ENCODE peak calls at places on chromosomes 2 and 18, in four cellular contexts. C is SK-N-SH, T is uterus, Y is testis. B is an unnamed sample.

GRCh38 chr2:237283136-237283928 is 130.6 kb downstream of the COL6A3 start:
- DNase-seq in T (no peak), C (no peak), Y (no peak), B (no peak)

GRCh38 chr2:177984739-177985138 is 87.8 kb downstream of the PDE11A start:
- DNase-seq in C (peak), T (no peak), Y (no peak), B (no peak)

GRCh38 chr2:148982282-148982681 is 56.2 kb upstream of the LYPD6B start:
- DNase-seq in T (no peak), C (no peak), Y (no peak), B (no peak)

GRCh38 chr2:32787207-32787606 is 159.4 kb downstream of the TTC27 start:
- DNase-seq in T (no peak), Y (no peak), C (no peak), B (no peak)

GRCh38 chr2:129744141-129744540 is 235.3 kb upstream of the RAB6C start:
- DNase-seq in Y (no peak), T (no peak), C (no peak), B (no peak)

GRCh38 chr2:205386109-205386508 is 296.2 kb upstream of the NRP2 start:
- DNase-seq in Y (no peak), T (no peak), C (peak), B (no peak)

GRCh38 chr2:124046332-124046731 is 21.2 kb downstream of the CNTNAP5 start:
- DNase-seq in C (no peak), T (no peak), Y (no peak), B (no peak)

GRCh38 chr2:128371648-128372345 is 53.1 kb upstream of the HS6ST1 start:
- DNase-seq in C (no peak), T (no peak), Y (no peak), B (no peak)

GRCh38 chr2:182668671-182669070 is 47.4 kb upstream of the DNAJC10 start:
- DNase-seq in C (no peak), Y (no peak), T (no peak), B (peak)

GRCh38 chr18:22471546-22472131 is 53.9 kb upstream of the CTAGE1 start:
- DNase-seq in T (no peak), Y (no peak), C (no peak), B (no peak)

GRCh38 chr2:105490204-105490603 is 91.4 kb upstream of the FHL2 start:
- DNase-seq in Y (no peak), T (no peak), C (no peak), B (no peak)

GRCh38 chr2:127859712-127860085 is 1.7 kb upstream of the POLR2D start:
- DNase-seq in C (no peak), T (no peak), Y (peak), B (no peak)

GRCh38 chr2:39913648-39914456 is 134.8 kb upstream of the THUMPD2 start:
- DNase-seq in T (no peak), C (peak), Y (no peak), B (peak)

GRCh38 chr18:51998711-51999110 is 341.3 kb upstream of the DCC start:
- DNase-seq in Y (no peak), C (no peak), T (no peak), B (no peak)

GRCh38 chr2:24228470-24228869 is 53.6 kb downstream of the FAM228A start:
- DNase-seq in C (no peak), T (no peak), Y (no peak), B (no peak)

GRCh38 chr18:55868909-55869308 is 280.9 kb upstream of the TCF4 start:
- DNase-seq in T (no peak), C (no peak), Y (no peak), B (no peak)

GRCh38 chr2:124810132-124810531 is 785.0 kb downstream of the CNTNAP5 start:
- DNase-seq in T (no peak), C (peak), Y (peak), B (no peak)

GRCh38 chr2:240731327-240731626 is 39.6 kb downstream of the AQP12A start:
- DNase-seq in T (no peak), Y (no peak), C (no peak), B (no peak)
- H3K27ac ChIP-seq in T (no peak), Y (no peak), C (peak), B (no peak)

GRCh38 chr2:209395652-209396051 is 28.2 kb upstream of the MAP2 start:
- DNase-seq in T (no peak), C (no peak), Y (no peak), B (no peak)

GRCh38 chr2:209391776-209392401 is 32.0 kb upstream of the MAP2 start:
- DNase-seq in T (no peak), C (no peak), Y (no peak), B (no peak)

GRCh38 chr2:209390839-209391238 is 33.0 kb upstream of the MAP2 start:
- DNase-seq in T (no peak), Y (no peak), C (no peak), B (no peak)

DNA sequence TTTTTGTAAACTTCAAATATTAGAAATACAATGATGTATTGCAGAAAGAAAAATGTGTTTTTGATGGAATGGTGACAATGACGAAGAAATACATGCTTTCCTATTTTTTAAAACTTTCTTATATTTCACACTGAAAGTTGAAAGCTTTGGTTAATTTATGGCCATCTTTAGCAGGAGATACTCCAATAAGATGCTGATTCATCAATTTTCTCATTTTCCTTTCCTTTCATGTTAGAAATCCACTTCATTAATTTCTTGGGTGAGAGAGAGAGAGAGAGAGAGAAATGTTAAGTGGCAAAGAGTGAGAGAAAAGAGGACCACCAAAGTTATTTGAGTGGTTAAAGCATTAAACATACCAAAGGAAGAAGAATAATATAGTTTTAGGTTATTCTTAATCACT is 28.6 kb upstream of the MAP2 start:
- DNase-seq in C (no peak), Y (no peak), T (no peak), B (no peak)
- H3K4me3 ChIP-seq in C (no peak), Y (no peak), T (no peak), B (no peak)

GRCh38 chr18:34834897-34835296 is 124.8 kb downstream of the DTNA start:
- DNase-seq in Y (no peak), T (no peak), C (no peak), B (no peak)

GRCh38 chr18:34837769-34838194 is 127.7 kb downstream of the DTNA start:
- DNase-seq in T (peak), C (no peak), Y (peak), B (no peak)

GRCh38 chr18:34838669-34839068 is 128.6 kb downstream of the DTNA start:
- DNase-seq in T (no peak), C (no peak), Y (no peak), B (no peak)

GRCh38 chr18:34840416-34840815 is 130.3 kb downstream of the DTNA start:
- DNase-seq in Y (no peak), T (no peak), C (no peak), B (no peak)

DNA sequence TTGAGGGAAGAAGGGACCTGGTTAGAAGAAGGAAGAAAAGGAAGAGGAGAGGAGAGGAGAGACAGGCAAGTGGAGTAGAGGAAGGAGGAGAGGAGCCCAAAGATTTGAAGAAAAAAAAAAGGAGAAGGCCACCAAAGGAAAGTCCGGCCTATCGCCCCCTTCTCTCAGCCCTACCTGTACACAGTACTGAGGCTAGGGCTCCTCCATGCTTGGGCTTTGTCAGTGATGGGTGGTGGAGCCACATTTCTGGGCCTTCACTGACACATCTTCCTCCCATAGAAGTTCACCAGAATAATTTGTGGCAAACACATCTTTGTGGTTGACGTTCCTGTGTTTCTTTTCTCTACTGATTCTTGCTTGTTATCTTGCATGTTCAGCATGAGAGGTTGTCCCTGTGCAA is 125.4 kb downstream of the DTNA start:
- DNase-seq in T (no peak), C (no peak), Y (no peak), B (no peak)
- H3K27ac ChIP-seq in T (peak), C (no peak), Y (no peak), B (no peak)

GRCh38 chr2:234981197-234982095 is 29.6 kb downstream of the SH3BP4 start:
- DNase-seq in Y (peak), T (peak), C (peak), B (no peak)
- H3K4me3 ChIP-seq in Y (no peak), T (no peak), C (peak), B (no peak)

GRCh38 chr2:175169191-175169590 is 1.2 kb upstream of the ATF2 start:
- DNase-seq in C (no peak), T (no peak), Y (no peak), B (no peak)
- H3K27ac ChIP-seq in C (no peak), T (no peak), Y (no peak), B (peak)

DNA sequence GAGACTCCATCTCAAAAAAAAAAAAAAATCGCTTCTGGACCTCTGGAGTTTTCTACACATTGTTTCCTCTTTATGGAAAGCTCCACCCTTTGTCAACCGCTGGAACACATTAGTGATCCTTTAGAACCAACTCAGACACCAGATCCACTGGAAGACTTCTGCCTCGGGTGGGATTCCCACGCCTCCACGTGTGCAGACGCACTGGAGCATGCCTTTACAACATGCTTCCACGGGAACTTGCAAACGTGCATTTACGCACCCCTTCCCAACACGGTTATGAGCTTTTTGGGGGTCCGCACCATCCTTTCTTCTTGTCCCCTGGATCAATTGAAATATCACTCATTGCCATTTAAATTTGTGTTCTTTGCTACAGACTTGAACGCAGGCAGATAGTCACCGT is 5.1 kb downstream of the CYS1 start:
- DNase-seq in T (no peak), Y (no peak), C (no peak), B (no peak)
- H3K4me3 ChIP-seq in T (no peak), Y (no peak), C (no peak), B (no peak)

GRCh38 chr2:98795903-98796676 is 65.2 kb upstream of the MGAT4A start:
- DNase-seq in Y (no peak), T (peak), C (no peak), B (no peak)

GRCh38 chr2:98796775-98797544 is 66.0 kb upstream of the MGAT4A start:
- DNase-seq in Y (no peak), C (no peak), T (no peak), B (no peak)

GRCh38 chr2:98793275-98793674 is 62.3 kb upstream of the MGAT4A start:
- DNase-seq in C (no peak), T (no peak), Y (no peak), B (no peak)

GRCh38 chr2:98795535-98795902 is 64.6 kb upstream of the MGAT4A start:
- DNase-seq in C (no peak), T (no peak), Y (no peak), B (no peak)

DNA sequence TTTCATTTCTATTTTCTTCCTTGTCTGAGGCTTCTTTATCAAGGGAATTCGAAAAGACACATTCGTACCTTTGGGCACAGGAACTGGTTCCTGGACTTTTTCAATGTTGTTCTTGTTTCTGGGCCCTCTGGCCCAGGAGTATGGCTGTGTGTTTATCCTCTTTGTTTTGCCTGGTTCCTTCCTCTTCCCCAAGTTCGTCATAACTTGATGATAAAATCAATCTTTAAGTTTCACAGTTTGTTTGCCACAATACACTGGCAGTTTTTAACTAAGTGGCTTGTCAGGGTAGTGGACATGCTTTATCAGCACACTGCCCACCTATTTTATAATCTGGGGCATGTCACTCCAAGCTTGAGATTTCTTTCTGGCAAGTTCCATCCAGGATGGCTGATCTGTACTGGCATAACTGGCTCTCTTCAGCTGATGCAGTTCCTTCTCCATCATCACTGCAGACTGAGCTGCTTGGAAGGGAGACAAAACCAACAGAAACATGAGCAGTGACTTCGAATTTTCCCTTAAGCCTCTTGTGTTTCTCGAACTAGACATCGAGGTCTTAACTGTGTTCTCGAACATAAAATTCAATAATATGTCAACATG is 63.4 kb upstream of the MGAT4A start:
- DNase-seq in Y (no peak), C (no peak), T (no peak), B (no peak)
- H3K27ac ChIP-seq in Y (no peak), C (no peak), T (no peak), B (no peak)

GRCh38 chr2:66692521-66692920 is 257.6 kb downstream of the MEIS1 start:
- DNase-seq in T (no peak), Y (no peak), C (no peak), B (no peak)

GRCh38 chr2:66693007-66693965 is 258.4 kb downstream of the MEIS1 start:
- DNase-seq in T (no peak), Y (no peak), C (no peak), B (no peak)

GRCh38 chr2:66689456-66690051 is 254.6 kb downstream of the MEIS1 start:
- DNase-seq in T (no peak), Y (no peak), C (no peak), B (no peak)

GRCh38 chr2:66688951-66689350 is 254.0 kb downstream of the MEIS1 start:
- DNase-seq in Y (no peak), C (no peak), T (no peak), B (no peak)

GRCh38 chr2:66691199-66691975 is 256.5 kb downstream of the MEIS1 start:
- DNase-seq in T (no peak), Y (no peak), C (no peak), B (no peak)
- H3K4me3 ChIP-seq in T (peak), Y (no peak), C (no peak), B (no peak)

GRCh38 chr18:79070486-79070885 is 1.3 kb downstream of the ATP9B start:
- DNase-seq in T (no peak), Y (no peak), C (no peak), B (no peak)
- H3K27ac ChIP-seq in T (no peak), Y (no peak), C (no peak), B (peak)

DNA sequence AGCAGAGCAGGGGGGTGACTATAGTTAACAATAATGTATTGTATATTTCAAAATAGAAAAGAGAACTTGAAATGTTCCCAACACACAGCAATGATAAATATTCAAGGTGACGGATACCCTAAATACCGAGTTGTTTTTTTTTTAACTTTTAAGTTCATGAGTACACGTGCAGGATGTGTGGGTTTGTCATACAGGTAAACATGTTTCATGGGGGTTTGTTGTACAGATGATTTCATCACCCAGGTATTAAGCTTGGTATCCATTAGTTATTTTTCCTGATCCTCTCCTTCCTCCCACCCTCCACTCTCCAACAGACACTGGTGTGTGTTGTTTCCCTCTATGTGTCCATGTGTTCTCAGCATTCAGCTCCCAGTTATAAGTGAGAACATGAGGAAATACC is 164.5 kb upstream of the DNMT3A start:
- DNase-seq in C (no peak), Y (no peak), T (no peak), B (no peak)
- H3K4me3 ChIP-seq in C (no peak), Y (no peak), T (no peak), B (no peak)

B was measured in DND-41.